ENCODE peak calls at places on chromosomes 4 and X, in four cellular contexts. B is BJ, C is NT2/D1, G is A549. R is an unnamed sample.

GRCh38 chr4:72966652-72967051 is 102.9 kb downstream of the COX18 start:
- DNase-seq in C (no peak), G (no peak), B (no peak), R (no peak)

GRCh38 chr4:103498161-103499070 is 221.4 kb downstream of the TACR3 start:
- DNase-seq in B (no peak), C (no peak), G (no peak), R (no peak)

GRCh38 chr4:133129237-133129636 is 19.9 kb upstream of the PCDH10 start:
- DNase-seq in C (no peak), G (no peak), B (no peak), R (no peak)

GRCh38 chr4:75207902-75208301 is 275.0 kb downstream of the PARM1 start:
- DNase-seq in C (no peak), G (no peak), B (no peak), R (no peak)

GRCh38 chr4:183504930-183505555 is at the start of gene ING2:
- DNase-seq in C (no peak), G (peak; percentile 54), B (no peak), R (peak; percentile 76)

GRCh38 chr4:53987761-53988171 is 76.6 kb downstream of the CHIC2 start:
- DNase-seq in C (no peak), G (no peak), B (no peak), R (peak; percentile 49)

GRCh38 chr4:173489514-173489913 is 40.5 kb downstream of the HAND2 start:
- DNase-seq in B (peak; percentile 80), G (no peak), C (no peak), R (no peak)

GRCh38 chr4:120977435-120977997 is 55.0 kb upstream of the PRDM5 start:
- DNase-seq in B (peak; percentile 7), C (no peak), G (peak; percentile 7), R (peak; percentile 73)

GRCh38 chr4:1523907-1524636 is 117.8 kb upstream of the NKX1-1 start:
- DNase-seq in G (no peak), C (no peak), B (no peak), R (no peak)

GRCh38 chr4:67167849-67168248 is 377.5 kb downstream of the CENPC start:
- DNase-seq in B (no peak), G (no peak), C (peak; percentile 9), R (no peak)

GRCh38 chrX:13571136-13571535 is 1.7 kb downstream of the EGFL6 start:
- DNase-seq in C (no peak), B (no peak), G (no peak), R (no peak)

GRCh38 chr4:169208516-169208915 is 62.2 kb downstream of the SH3RF1 start:
- DNase-seq in C (no peak), G (no peak), B (no peak), R (no peak)

GRCh38 chrX:154308108-154308946 is 12.7 kb downstream of the TKTL1 start:
- DNase-seq in C (peak; percentile 39), G (peak; percentile 39), B (no peak), R (peak; percentile 49)

GRCh38 chrX:150704030-150704613 is 10.9 kb downstream of the MTMR1 start:
- DNase-seq in C (no peak), G (no peak), B (no peak), R (peak; percentile 54)

GRCh38 chr4:40200881-40201797 is 4.3 kb downstream of the RHOH start:
- DNase-seq in G (no peak), B (no peak), C (no peak), R (no peak)

GRCh38 chrX:88586317-88586716 is 160.7 kb upstream of the CPXCR1 start:
- DNase-seq in C (no peak), B (no peak), G (no peak), R (no peak)

GRCh38 chrX:115402299-115402698 is 112.8 kb downstream of the LUZP4 start:
- DNase-seq in G (no peak), C (no peak), B (no peak), R (no peak)

GRCh38 chrX:112651766-112652165 is 28.0 kb downstream of the LHFPL1 start:
- DNase-seq in C (no peak), G (no peak), B (no peak), R (no peak)

GRCh38 chr4:130131536-130131935 is 1035.6 kb downstream of the C4orf33 start:
- DNase-seq in C (no peak), G (no peak), B (no peak), R (no peak)

GRCh38 chr4:6092131-6092530 is 73.9 kb upstream of the C4orf50 start:
- DNase-seq in G (no peak), B (no peak), C (no peak), R (no peak)

GRCh38 chrX:98067611-98068010 is 1183.9 kb downstream of the RPA4 start:
- DNase-seq in G (no peak), B (no peak), C (no peak), R (no peak)

GRCh38 chr4:2900701-2901100 is 57.1 kb downstream of the ADD1 start:
- DNase-seq in G (no peak), C (no peak), B (no peak), R (no peak)

GRCh38 chrX:31717474-31717873 is 645.6 kb upstream of the FTHL17 start:
- DNase-seq in G (no peak), C (no peak), B (no peak), R (no peak)

GRCh38 chr4:113646456-113646809 is 115.1 kb downstream of the CAMK2D start:
- DNase-seq in B (no peak), G (peak; percentile 26), C (peak; percentile 62), R (no peak)

R was measured in cardiac muscle cell.